ENCODE peak calls at places on chromosomes 4 and X, in six cellular contexts. R is CD8-positive, alpha-beta memory T cell; B is tibial nerve; H is activated gamma-delta T cell treated with Interleukin-2 at 50 U/mL for 16 hours; E is T47D; Z is endodermal cell. Y is an unnamed sample.

GRCh38 chrX:47634871-47635575 is 5.3 kb upstream of the CFP start:
- DNase-seq in R (peak), B (no peak), H (no peak), E (no peak), Z (no peak), Y (no peak)

GRCh38 chrX:71103110-71103983 is 3.2 kb downstream of the CXorf65 start:
- DNase-seq in R (peak), B (no peak), H (peak), E (no peak), Z (peak), Y (no peak)

GRCh38 chr4:151930372-151930771 is 169.6 kb upstream of the GATB start:
- DNase-seq in R (no peak), B (no peak), H (no peak), E (peak), Z (no peak), Y (no peak)

GRCh38 chr4:44446801-44447562 is 1.6 kb downstream of the KCTD8 start:
- DNase-seq in R (no peak), B (no peak), H (no peak), E (no peak), Z (peak), Y (no peak)

GRCh38 chrX:85017721-85018120 is 14.0 kb downstream of the APOOL start:
- DNase-seq in R (no peak), B (no peak), H (no peak), E (no peak), Z (no peak), Y (no peak)

GRCh38 chr4:75708218-75708691 is 16.1 kb upstream of the USO1 start:
- DNase-seq in R (peak), B (no peak), H (peak), E (no peak), Z (peak), Y (no peak)

GRCh38 chrX:34658316-34658715 is 1.2 kb upstream of the TMEM47 start:
- DNase-seq in R (no peak), B (no peak), H (no peak), E (no peak), Z (no peak), Y (no peak)

GRCh38 chr4:24816797-24817196 is 21.4 kb downstream of the SOD3 start:
- DNase-seq in R (no peak), B (no peak), H (no peak), E (no peak), Z (no peak), Y (no peak)

GRCh38 chr4:22607382-22607781 is 85.4 kb upstream of the GBA3 start:
- DNase-seq in R (peak), B (no peak), H (peak), E (peak), Z (peak), Y (peak)

GRCh38 chrX:46383006-46383405 is 162.2 kb downstream of the ZNF674 start:
- DNase-seq in R (no peak), B (no peak), H (no peak), E (no peak), Z (no peak), Y (no peak)

GRCh38 chrX:72301781-72302180 is 3.9 kb downstream of the CITED1 start:
- DNase-seq in R (no peak), B (no peak), H (no peak), E (no peak), Z (no peak), Y (no peak)

GRCh38 chr4:128228021-128228571 is 59.5 kb downstream of the PGRMC2 start:
- DNase-seq in R (no peak), B (no peak), H (no peak), E (peak), Z (no peak), Y (no peak)

GRCh38 chr4:118898684-118899138 is 10.1 kb downstream of the SYNPO2 start:
- DNase-seq in R (no peak), B (no peak), H (no peak), E (no peak), Z (no peak), Y (no peak)

GRCh38 chr4:113358784-113359183 is 309.3 kb downstream of the ANK2 start:
- DNase-seq in R (no peak), B (no peak), H (no peak), E (peak), Z (peak), Y (no peak)

GRCh38 chr4:98394134-98394533 is 132.9 kb downstream of the RAP1GDS1 start:
- DNase-seq in R (no peak), B (no peak), H (no peak), E (no peak), Z (no peak), Y (no peak)

GRCh38 chrX:123085311-123085940 is 98.7 kb upstream of the GRIA3 start:
- DNase-seq in R (no peak), B (no peak), H (no peak), E (peak), Z (no peak), Y (no peak)

GRCh38 chrX:53312946-53313745 is 31.8 kb upstream of the IQSEC2 start:
- DNase-seq in R (peak), B (peak), H (peak), E (peak), Z (peak), Y (peak)

GRCh38 chr4:88613417-88613875 is 21.2 kb downstream of the HERC3 start:
- DNase-seq in R (peak), B (no peak), H (peak), E (no peak), Z (no peak), Y (no peak)

GRCh38 chr4:127069675-127070074 is 563.1 kb upstream of the INTU start:
- DNase-seq in R (no peak), B (no peak), H (no peak), E (no peak), Z (no peak), Y (no peak)

GRCh38 chr4:138330531-138330930 is 88.4 kb upstream of the SLC7A11 start:
- DNase-seq in R (no peak), B (no peak), H (no peak), E (no peak), Z (no peak), Y (no peak)

GRCh38 chrX:10939384-10939783 is 171.7 kb upstream of the HCCS start:
- DNase-seq in R (no peak), B (no peak), H (no peak), E (peak), Z (no peak), Y (no peak)

GRCh38 chrX:151984891-151985290 is 10.4 kb upstream of the GABRE start:
- DNase-seq in R (no peak), B (no peak), H (no peak), E (no peak), Z (no peak), Y (no peak)

GRCh38 chr4:76090241-76090691 is 15.8 kb downstream of the ART3 start:
- DNase-seq in R (peak), B (no peak), H (no peak), E (peak), Z (no peak), Y (peak)

GRCh38 chrX:72048515-72049455 is 82.9 kb downstream of the RTL5 start:
- DNase-seq in R (no peak), B (no peak), H (no peak), E (no peak), Z (peak), Y (no peak)

GRCh38 chr4:1194028-1194900 is 21.9 kb upstream of the SPON2 start:
- DNase-seq in R (no peak), B (peak), H (no peak), E (no peak), Z (peak), Y (peak)

GRCh38 chrX:72123471-72124185 is 8.1 kb downstream of the RTL5 start:
- DNase-seq in R (no peak), B (peak), H (no peak), E (no peak), Z (peak), Y (no peak)

GRCh38 chr4:89298788-89299152 is 8.8 kb downstream of the GPRIN3 start:
- DNase-seq in R (peak), B (no peak), H (no peak), E (peak), Z (no peak), Y (no peak)

GRCh38 chrX:135384161-135384836 is 37.4 kb upstream of the SMIM10L2A start:
- DNase-seq in R (peak), B (no peak), H (peak), E (no peak), Z (no peak), Y (no peak)

GRCh38 chr4:25532579-25532978 is 123.1 kb upstream of the SLC34A2 start:
- DNase-seq in R (no peak), B (no peak), H (no peak), E (no peak), Z (no peak), Y (no peak)

GRCh38 chr4:5636766-5637670 is 71.3 kb downstream of the EVC2 start:
- DNase-seq in R (no peak), B (no peak), H (no peak), E (no peak), Z (no peak), Y (no peak)

GRCh38 chr4:71184195-71184781 is 154.5 kb upstream of the SLC4A4 start:
- DNase-seq in R (peak), B (no peak), H (peak), E (peak), Z (peak), Y (peak)

GRCh38 chrX:136126892-136127406 is 20.4 kb upstream of the FHL1 start:
- DNase-seq in R (no peak), B (no peak), H (no peak), E (no peak), Z (no peak), Y (no peak)

GRCh38 chr4:183136880-183137279 is 37.8 kb downstream of the WWC2 start:
- DNase-seq in R (no peak), B (no peak), H (no peak), E (no peak), Z (no peak), Y (no peak)

GRCh38 chrX:54288277-54288676 is 69.6 kb downstream of the WNK3 start:
- DNase-seq in R (no peak), B (no peak), H (no peak), E (no peak), Z (no peak), Y (no peak)

GRCh38 chr4:27985522-27985921 is 1124.9 kb downstream of the STIM2 start:
- DNase-seq in R (no peak), B (no peak), H (no peak), E (no peak), Z (no peak), Y (no peak)